ENCODE peak calls at places on chromosomes 4 and X, in four cellular contexts. A is A673, B is sigmoid colon, K is HepG2. F is an unnamed sample. For H3K36me3, the result is how much of the 10 kb centered on the place peaks cover.

GRCh38 chr4:102823897-102824296 is 3.5 kb downstream of the UBE2D3 start:
- DNase-seq in A (no peak), B (no peak), K (no peak), F (no peak)

GRCh38 chrX:40073439-40074054 is 24.2 kb downstream of the BCOR start:
- DNase-seq in A (no peak), B (no peak), K (no peak), F (no peak)

GRCh38 chr4:119289313-119289712 is 32.6 kb downstream of the FABP2 start:
- DNase-seq in A (no peak), B (no peak), K (no peak), F (no peak)

GRCh38 chr4:107863416-107863815 is 38.7 kb downstream of the SGMS2 start:
- DNase-seq in A (no peak), B (no peak), K (no peak), F (no peak)

GRCh38 chrX:133698298-133698697 is 283.0 kb upstream of the GPC4 start:
- DNase-seq in A (peak), B (no peak), K (no peak), F (no peak)

GRCh38 chr4:113908829-113909228 is 70.6 kb downstream of the ARSJ start:
- DNase-seq in A (peak), B (no peak), K (no peak), F (no peak)

GRCh38 chr4:20572976-20573375 is 127.3 kb upstream of the PACRGL start:
- DNase-seq in A (no peak), B (no peak), K (no peak), F (no peak)

GRCh38 chr4:577499-578450 is 1.7 kb upstream of the TMEM271 start:
- DNase-seq in A (peak), B (no peak), K (peak), F (peak)

GRCh38 chr4:15238720-15239119 is 189.1 kb upstream of the C1QTNF7 start:
- DNase-seq in A (peak), B (no peak), K (peak), F (peak)

GRCh38 chr4:766152-766515 is 59.8 kb downstream of the CPLX1 start:
- DNase-seq in A (peak), B (no peak), K (no peak), F (peak)

GRCh38 chr4:147198411-147199051 is 252.9 kb upstream of the TTC29 start:
- DNase-seq in A (no peak), B (no peak), K (no peak), F (peak)

GRCh38 chrX:129649268-129650182 is 5.2 kb downstream of the APLN start:
- DNase-seq in A (no peak), B (no peak), K (no peak), F (no peak)

GRCh38 chr4:106365613-106366012 is 3.0 kb downstream of the GIMD1 start:
- DNase-seq in A (peak), B (no peak), K (peak), F (no peak)

GRCh38 chrX:125288343-125288742 is 31.3 kb upstream of the TEX13C start:
- DNase-seq in A (no peak), B (no peak), K (no peak), F (no peak)

GRCh38 chrX:84188320-84188834 is 378 bp upstream of the RPS6KA6 start:
- DNase-seq in A (no peak), B (peak), K (no peak), F (peak)

GRCh38 chrX:101210630-101211029 is 9.0 kb upstream of the DRP2 start:
- DNase-seq in A (no peak), B (no peak), K (no peak), F (no peak)

GRCh38 chrX:133497356-133497755 is 82.1 kb upstream of the GPC4 start:
- DNase-seq in A (peak), B (no peak), K (no peak), F (no peak)

GRCh38 chr4:36722986-36723385 is 441.6 kb downstream of the DTHD1 start:
- DNase-seq in A (no peak), B (no peak), K (no peak), F (no peak)

GRCh38 chr4:114378306-114378903 is 220.2 kb upstream of the UGT8 start:
- DNase-seq in A (peak), B (no peak), K (no peak), F (peak)

GRCh38 chr4:81756042-81756441 is 284.3 kb upstream of the RASGEF1B start:
- DNase-seq in A (no peak), B (no peak), K (no peak), F (no peak)

GRCh38 chr4:3339566-3339965 is 46.7 kb downstream of the RGS12 start:
- DNase-seq in A (no peak), B (no peak), K (no peak), F (no peak)

GRCh38 chr4:19999331-19999730 is 252.4 kb upstream of the SLIT2 start:
- DNase-seq in A (no peak), B (no peak), K (no peak), F (no peak)

GRCh38 chr4:145525291-145525740 is 43.7 kb downstream of the SMAD1 start:
- DNase-seq in A (no peak), B (no peak), K (no peak), F (no peak)

GRCh38 chr4:110634320-110635154 is 11.7 kb upstream of the PITX2 start:
- DNase-seq in A (no peak), B (no peak), K (no peak), F (no peak)

GRCh38 chr4:106615961-106616360 is 247.4 kb upstream of the GIMD1 start:
- DNase-seq in A (no peak), B (no peak), K (no peak), F (no peak)

GRCh38 chr4:162164881-162165528 is 1.2 kb upstream of the FSTL5 start:
- DNase-seq in A (no peak), B (no peak), K (no peak), F (no peak)

GRCh38 chr4:73742776-73743175 is 2.4 kb downstream of the CXCL8 start:
- DNase-seq in A (no peak), B (no peak), K (no peak), F (no peak)

GRCh38 chrX:107565916-107566602 is 62.3 kb upstream of the PRPS1 start:
- DNase-seq in A (peak), B (no peak), K (peak), F (no peak)

DNA sequence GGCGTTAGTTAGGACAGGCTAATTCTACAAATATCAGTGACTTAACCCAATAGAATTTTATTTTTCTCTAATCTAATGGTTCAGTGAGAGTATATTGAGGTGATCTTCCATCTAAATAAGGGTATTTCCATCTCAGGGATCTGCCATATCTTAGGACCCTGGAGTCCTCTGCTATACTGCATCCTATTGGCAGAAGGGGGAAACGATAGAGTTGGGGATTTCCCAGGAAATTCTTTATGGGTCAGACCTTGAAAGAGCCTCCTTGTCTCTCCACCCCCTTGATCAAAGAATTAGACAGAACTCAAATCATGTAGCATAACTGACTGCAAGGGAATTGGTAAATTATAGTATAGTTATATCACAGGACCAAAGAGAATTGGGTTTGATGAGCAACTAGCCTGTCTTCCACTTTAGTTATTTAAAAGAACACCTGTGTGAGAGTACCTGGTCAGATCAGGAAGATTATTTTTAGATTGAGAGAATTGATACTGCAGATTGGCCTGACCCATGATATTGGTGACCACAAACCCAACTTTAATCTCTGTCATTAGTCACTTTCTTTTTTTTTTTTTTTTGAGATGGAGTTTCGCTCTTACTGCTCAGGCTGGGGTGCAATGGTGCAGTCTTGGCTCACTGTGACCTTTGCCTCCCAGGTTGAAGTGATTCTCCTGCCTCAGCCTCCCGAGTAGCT is 25.6 kb downstream of the SMARCA5 start:
- DNase-seq in A (no peak), B (no peak), K (no peak), F (no peak)
- H3K36me3 ChIP-seq in A (half or more), B (half or more), K (under half), F (under half)

DNA sequence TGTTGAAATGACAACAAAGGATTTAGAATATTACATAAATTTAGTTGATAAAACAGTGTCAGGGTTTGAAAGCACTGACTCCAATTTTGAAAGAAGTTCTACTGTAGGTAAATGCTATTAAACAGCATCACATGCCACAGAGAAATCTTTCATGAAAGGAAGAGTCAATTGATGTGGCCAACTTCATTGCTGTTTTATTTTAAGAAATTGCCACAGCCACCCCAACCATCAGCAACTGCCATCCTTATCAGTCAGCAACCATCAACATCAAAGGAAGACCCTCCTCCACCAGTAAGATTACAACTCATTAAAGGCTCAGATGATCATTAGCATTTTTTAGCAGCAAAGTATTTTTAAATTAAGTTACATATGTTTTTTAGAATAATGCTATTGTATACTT is 54.6 kb upstream of the RAB9B start:
- DNase-seq in A (no peak), B (no peak), K (no peak), F (no peak)
- H3K4me3 ChIP-seq in A (no peak), B (no peak), K (no peak), F (no peak)

DNA sequence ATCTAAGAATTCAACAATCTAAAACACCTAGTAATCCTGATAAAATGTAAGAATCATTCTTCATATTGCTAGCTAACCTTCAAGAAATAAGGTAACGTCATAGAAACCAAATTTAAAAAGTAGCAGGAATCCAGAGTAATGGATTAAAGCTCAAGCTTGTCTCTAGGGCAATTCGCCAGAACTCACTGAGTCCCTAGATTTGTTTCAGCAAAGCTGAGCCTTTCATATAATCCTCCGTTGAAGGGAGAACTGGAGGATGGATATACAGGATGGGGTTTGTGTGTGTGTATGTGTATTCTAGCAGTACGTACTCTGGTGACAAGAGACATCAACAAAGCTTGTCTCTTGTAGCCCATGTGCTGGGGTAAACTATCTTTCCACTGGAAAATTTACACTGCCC is 2173.5 kb upstream of the AGA start:
- DNase-seq in A (no peak), B (no peak), K (no peak), F (no peak)
- H3K36me3 ChIP-seq in A (under half), B (under half), K (under half), F (under half)

GRCh38 chr4:183399616-183400015 is 44.8 kb upstream of the CDKN2AIP start:
- DNase-seq in A (no peak), B (peak), K (no peak), F (no peak)
- H3K4me3 ChIP-seq in A (no peak), B (no peak), K (no peak), F (no peak)

GRCh38 chr4:13580018-13580417 is 35.7 kb upstream of the NKX3-2 start:
- DNase-seq in A (no peak), B (no peak), K (no peak), F (no peak)

DNA sequence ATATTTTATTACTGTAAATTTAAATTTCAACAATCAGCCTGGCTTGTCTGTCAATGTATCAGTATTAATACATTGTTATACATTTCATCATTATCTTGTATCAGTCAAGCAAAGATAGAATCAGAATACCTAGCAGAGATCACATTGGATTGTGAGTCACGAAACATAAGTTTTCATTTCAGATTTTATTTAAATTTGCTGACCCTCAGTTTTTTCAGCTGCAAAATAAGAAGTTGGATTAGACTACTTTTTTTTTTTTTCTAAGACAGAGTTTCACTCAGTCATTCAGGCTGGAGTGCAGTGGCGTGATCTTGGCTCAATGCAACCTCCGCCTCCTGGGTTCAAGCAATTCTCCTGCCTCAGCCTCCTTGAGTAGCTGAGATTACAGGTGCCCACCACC is 33.4 kb upstream of the NKX3-2 start:
- DNase-seq in A (no peak), B (no peak), K (no peak), F (no peak)
- H3K36me3 ChIP-seq in A (half or more), B (half or more), K (under half), F (under half)

DNA sequence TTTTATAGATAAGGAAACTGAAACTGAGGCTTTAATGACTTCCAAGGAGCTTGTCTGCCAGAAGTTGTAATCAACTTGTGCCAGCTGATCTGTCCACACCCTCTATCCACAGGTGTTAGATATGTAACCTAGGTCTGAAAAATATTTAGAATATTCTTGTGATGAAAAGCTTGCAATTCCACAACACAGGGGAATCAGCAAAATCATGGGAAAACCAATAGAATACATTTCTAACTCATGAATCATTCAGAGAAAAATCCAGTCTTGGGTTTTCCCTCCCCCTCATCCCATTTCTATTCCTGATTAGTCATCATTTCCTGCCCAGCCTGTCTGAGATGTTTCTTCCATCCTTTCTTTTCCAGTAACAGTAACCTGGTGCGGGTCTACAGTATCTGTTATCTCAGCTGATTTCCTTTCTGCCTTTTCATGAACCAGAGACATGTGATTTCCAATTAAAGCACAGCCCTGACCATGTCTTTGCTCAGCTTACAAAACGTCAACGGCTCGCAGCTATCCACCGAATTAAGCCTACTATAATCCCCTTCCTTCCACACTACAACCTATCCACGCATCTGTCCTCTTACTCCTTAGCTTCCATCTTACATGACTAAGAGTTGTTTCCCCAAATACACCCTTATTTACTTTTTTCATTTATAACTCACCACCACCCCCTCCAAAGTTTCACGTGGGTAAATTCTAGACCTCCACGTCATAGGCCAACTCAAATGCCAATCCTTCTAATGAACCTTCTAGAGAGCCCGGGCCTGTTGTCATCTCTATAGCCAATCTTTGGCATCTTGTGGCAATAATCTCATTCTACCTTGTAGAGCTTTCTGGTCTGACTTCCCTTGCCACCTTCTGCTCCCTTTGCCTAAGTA is 951 bp upstream of the NOCT start:
- DNase-seq in A (peak), B (peak), K (peak), F (peak)
- H3K4me3 ChIP-seq in A (peak), B (peak), K (peak), F (peak)

F was measured in Caco-2.